ENCODE peak calls at places on chromosome 21, in eight cellular contexts. X is cardiac septum, S is head of caudate nucleus, K is HL-60, C is T-cell, Y is astrocyte, Q is amniotic stem cell, L is tibial artery. B is an unnamed sample.

GRCh38 chr21:45312296-45312695 is 24.6 kb upstream of the POFUT2 start:
- DNase-seq in X (no peak), S (no peak), K (no peak), C (no peak), Y (no peak), Q (no peak), L (no peak), B (no peak)

GRCh38 chr21:17488620-17489019 is 24.2 kb upstream of the CXADR start:
- DNase-seq in X (no peak), S (no peak), K (no peak), C (no peak), Y (no peak), Q (no peak), L (no peak), B (no peak)

GRCh38 chr21:44931501-44932365 is 8.1 kb upstream of the SLX9 start:
- DNase-seq in X (no peak), S (no peak), K (no peak), C (no peak), Y (no peak), Q (no peak), L (peak), B (no peak)

GRCh38 chr21:17828223-17828622 is 9.1 kb upstream of the C21orf91 start:
- DNase-seq in X (no peak), S (no peak), K (no peak), C (no peak), Y (peak), Q (no peak), L (no peak), B (no peak)

GRCh38 chr21:42062543-42063022 is 8.5 kb upstream of the UMODL1 start:
- DNase-seq in X (no peak), S (no peak), K (peak), C (peak), Y (no peak), Q (no peak), L (no peak), B (no peak)

GRCh38 chr21:45906196-45906805 is 75.3 kb upstream of the COL6A1 start:
- DNase-seq in X (no peak), S (no peak), K (no peak), C (no peak), Y (no peak), Q (no peak), L (no peak), B (no peak)

GRCh38 chr21:46297311-46298082 is 11.4 kb downstream of the YBEY start:
- DNase-seq in X (no peak), S (no peak), K (no peak), C (no peak), Y (no peak), Q (no peak), L (no peak), B (peak)

GRCh38 chr21:28227881-28228623 is 764.6 kb downstream of the LTN1 start:
- DNase-seq in X (no peak), S (no peak), K (no peak), C (no peak), Y (no peak), Q (no peak), L (no peak), B (no peak)

GRCh38 chr21:46097826-46098286 is at the start of gene COL6A2:
- DNase-seq in X (peak), S (peak), K (no peak), C (peak), Y (no peak), Q (peak), L (peak), B (peak)

GRCh38 chr21:36661511-36662309 is 37.2 kb upstream of the SIM2 start:
- DNase-seq in X (no peak), S (peak), K (peak), C (no peak), Y (no peak), Q (no peak), L (no peak), B (peak)